ENCODE peak calls at places on chromosomes 5 and 9, in four cellular contexts. V is AG04450, X is progenitor cell of endocrine pancreas, D is WERI-Rb-1. I is an unnamed sample.

GRCh38 chr9:16247188-16247875 is 623.1 kb downstream of the BNC2 start:
- DNase-seq in V (no peak), X (no peak), D (no peak), I (no peak)

GRCh38 chr9:13377286-13377925 is 97.9 kb upstream of the MPDZ start:
- DNase-seq in V (no peak), X (no peak), D (no peak), I (no peak)

GRCh38 chr5:415928-416635 is 26.9 kb upstream of the EXOC3 start:
- DNase-seq in V (no peak), X (no peak), D (no peak), I (peak; percentile 12)

GRCh38 chr5:72452515-72453259 is 54.5 kb downstream of the ZNF366 start:
- DNase-seq in V (peak; percentile 39), X (no peak), D (no peak), I (no peak)

GRCh38 chr5:134092875-134093274 is 21.6 kb upstream of the TCF7 start:
- DNase-seq in V (no peak), X (no peak), D (peak; percentile 57), I (no peak)

GRCh38 chr5:141199359-141200235 is at the start of gene PCDHB11:
- DNase-seq in V (no peak), X (no peak), D (peak; percentile 69), I (no peak)

GRCh38 chr9:77632652-77633051 is 15.5 kb downstream of the GNA14 start:
- DNase-seq in V (no peak), X (no peak), D (no peak), I (no peak)

GRCh38 chr5:1522601-1523479 is 920 bp downstream of the LPCAT1 start:
- DNase-seq in V (no peak), X (no peak), D (peak; percentile 25), I (peak; percentile 32)

GRCh38 chr9:13088734-13089427 is 190.6 kb downstream of the MPDZ start:
- DNase-seq in V (peak; percentile 13), X (no peak), D (peak; percentile 44), I (no peak)

GRCh38 chr9:93068956-93069355 is 10.5 kb downstream of the SUSD3 start:
- DNase-seq in V (no peak), X (no peak), D (no peak), I (no peak)

GRCh38 chr9:124513374-124513994 is 6.3 kb upstream of the NR5A1 start:
- DNase-seq in V (no peak), X (no peak), D (no peak), I (no peak)

GRCh38 chr5:102561894-102562760 is 63.3 kb upstream of the SLCO6A1 start:
- DNase-seq in V (no peak), X (no peak), D (peak; percentile 65), I (no peak)

GRCh38 chr9:69036319-69036718 is 767 bp downstream of the FXN start:
- DNase-seq in V (no peak), X (no peak), D (no peak), I (no peak)

GRCh38 chr9:98010450-98010849 is 27.3 kb downstream of the ANP32B start:
- DNase-seq in V (no peak), X (no peak), D (no peak), I (no peak)

GRCh38 chr5:185095-186070 is 5.9 kb upstream of the LRRC14B start:
- DNase-seq in V (no peak), X (no peak), D (no peak), I (no peak)

GRCh38 chr5:115069087-115069968 is 100.4 kb downstream of the TRIM36 start:
- DNase-seq in V (peak; percentile 27), X (peak; percentile 15), D (peak; percentile 40), I (no peak)

GRCh38 chr5:146586752-146587151 is 70.8 kb upstream of the GPR151 start:
- DNase-seq in V (no peak), X (no peak), D (no peak), I (no peak)

DNA sequence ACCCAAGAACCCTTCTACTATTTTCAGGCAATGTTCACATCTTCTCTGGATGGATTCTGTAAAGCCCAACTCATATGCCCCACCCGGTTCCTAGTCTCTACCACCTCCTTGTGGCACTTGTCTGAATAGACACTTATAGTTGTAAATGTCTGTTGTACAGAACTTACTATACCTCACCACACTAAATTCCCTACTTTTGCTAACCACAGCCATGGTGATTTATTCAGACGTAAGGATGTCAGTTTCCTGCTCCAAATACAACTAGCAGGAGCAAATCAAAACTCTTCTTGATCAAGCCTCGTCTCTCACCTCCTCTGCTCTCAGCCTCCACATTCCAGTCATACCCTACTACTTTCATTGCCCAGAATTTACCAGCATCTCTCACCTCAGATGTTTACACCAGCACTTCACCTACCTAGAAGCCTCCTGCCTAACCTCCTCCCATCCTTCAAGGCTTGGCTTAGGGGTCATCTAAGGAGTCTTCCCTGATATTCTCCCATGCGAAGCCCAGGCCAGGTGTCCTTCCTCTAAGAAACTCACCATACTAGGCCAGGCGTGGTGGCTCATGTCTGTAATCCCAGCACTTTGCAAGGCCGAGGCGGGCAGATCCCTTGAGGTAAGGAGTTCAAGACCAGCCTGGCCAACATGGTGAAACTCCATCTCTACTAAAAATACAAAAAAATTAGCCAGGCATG is 75.5 kb downstream of the MAPKAP1 start:
- DNase-seq in V (no peak), X (no peak), D (peak; percentile 54), I (no peak)
- TF ChIP-seq CTCF in V (peak; percentile 69), X (peak; percentile 50), D (peak; percentile 79), I (no peak)

GRCh38 chr5:30398427-30398826 is 795.1 kb upstream of the CDH6 start:
- DNase-seq in V (no peak), X (no peak), D (no peak), I (no peak)

GRCh38 chr5:30405821-30406220 is 787.7 kb upstream of the CDH6 start:
- DNase-seq in V (no peak), X (no peak), D (no peak), I (no peak)

GRCh38 chr5:30401479-30402058 is 791.9 kb upstream of the CDH6 start:
- DNase-seq in V (peak; percentile 7), X (peak; percentile 31), D (peak; percentile 74), I (no peak)
- TF ChIP-seq CTCF in V (peak; percentile 66), X (peak; percentile 80), D (peak; percentile 61), I (no peak)

DNA sequence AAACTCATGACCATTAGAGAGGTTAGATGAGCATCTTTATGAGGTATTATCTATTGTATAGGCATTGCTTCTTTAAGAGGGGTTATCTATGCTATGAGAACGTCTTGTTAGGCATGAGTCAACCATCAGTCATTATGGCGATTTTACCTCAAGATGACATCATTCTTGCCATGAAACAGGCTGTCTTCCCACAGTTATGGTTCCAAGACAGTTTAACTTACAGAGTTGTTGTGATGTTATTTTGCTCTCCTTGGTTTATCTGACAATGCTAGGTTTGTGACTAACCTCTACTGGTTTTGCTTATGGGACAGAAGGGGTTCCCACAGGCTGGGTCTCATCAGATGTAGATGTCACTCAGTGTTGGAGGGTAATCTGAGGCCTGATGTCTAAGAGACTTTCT is 1864.7 kb upstream of the ACO1 start:
- DNase-seq in V (no peak), X (no peak), D (no peak), I (no peak)
- TF ChIP-seq CTCF in V (no peak), X (no peak), D (no peak), I (no peak)

GRCh38 chr9:95733687-95734659 is 141.5 kb upstream of the ERCC6L2 start:
- DNase-seq in V (no peak), X (no peak), D (no peak), I (no peak)

GRCh38 chr9:95736370-95736769 is 139.1 kb upstream of the ERCC6L2 start:
- DNase-seq in V (no peak), X (no peak), D (peak; percentile 43), I (no peak)

GRCh38 chr9:95738438-95738837 is 137.1 kb upstream of the ERCC6L2 start:
- DNase-seq in V (no peak), X (no peak), D (no peak), I (no peak)

GRCh38 chr9:95735701-95736100 is 139.8 kb upstream of the ERCC6L2 start:
- DNase-seq in V (no peak), X (no peak), D (no peak), I (no peak)

GRCh38 chr9:95736891-95737522 is 138.5 kb upstream of the ERCC6L2 start:
- DNase-seq in V (no peak), X (no peak), D (peak; percentile 24), I (no peak)
- TF ChIP-seq CTCF in V (no peak), X (no peak), D (no peak), I (no peak)

DNA sequence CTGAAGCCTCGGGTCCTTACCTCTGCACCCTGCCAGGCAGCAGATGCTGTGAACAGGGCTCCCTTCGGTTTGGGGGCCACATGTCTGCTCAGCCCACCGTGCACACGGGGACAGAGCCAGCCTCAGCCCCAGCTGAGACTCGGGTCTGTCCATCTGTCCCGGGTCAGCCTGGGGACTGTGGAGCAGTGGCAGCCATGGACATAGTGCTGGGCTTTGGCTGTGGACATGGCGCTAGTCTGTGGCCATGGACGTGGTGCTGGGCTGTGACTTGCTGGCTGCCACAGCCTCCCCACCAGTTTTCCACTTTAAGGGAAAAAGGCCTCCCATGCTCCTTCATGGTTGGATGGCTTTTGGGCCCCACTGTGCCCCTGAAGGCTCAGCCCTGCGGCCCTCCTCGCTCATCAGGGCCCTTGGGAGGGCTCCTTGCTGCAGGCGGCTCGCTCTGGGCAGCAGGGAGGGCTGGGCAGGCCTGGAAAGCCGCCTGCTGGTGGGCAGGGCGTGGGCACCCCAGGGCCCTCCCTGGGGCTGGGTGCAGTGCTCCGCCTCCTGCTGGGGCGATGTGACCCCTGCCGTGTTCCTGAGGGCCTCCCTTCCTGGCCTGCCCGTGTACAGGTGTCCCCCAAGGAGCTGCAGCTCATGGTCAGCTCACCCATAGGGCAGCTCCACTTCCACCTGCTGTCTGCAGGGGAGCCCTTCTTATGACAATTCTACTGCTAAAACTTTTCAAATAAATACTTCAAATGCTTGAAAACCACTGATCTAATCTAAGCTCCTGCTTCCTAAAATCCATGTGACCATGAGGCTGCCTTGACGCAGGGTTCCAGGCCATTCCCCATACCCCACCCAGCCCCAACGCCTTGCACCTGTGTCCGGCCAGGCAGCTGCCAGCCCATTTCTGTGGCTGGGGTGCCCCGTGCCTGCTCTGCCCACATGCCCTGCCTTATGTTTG is 112.1 kb upstream of the LMX1B start:
- DNase-seq in V (no peak), X (no peak), D (no peak), I (no peak)
- TF ChIP-seq CTCF in V (no peak), X (no peak), D (peak; percentile 0), I (no peak)